ENCODE peak calls at places on chromosomes 4 and X, in five cellular contexts. One of them, this sample, is unnamed.

GRCh38 chr4:176587920-176588319 is 204.8 kb downstream of the VEGFC start:
- DNase-seq in aorta: no peak
- DNase-seq in A673: no peak
- DNase-seq in Caco-2: no peak
- DNase-seq in AG10803: peak
- DNase-seq in this sample: peak

GRCh38 chrX:14777484-14777883 is 95.4 kb downstream of the FANCB start:
- DNase-seq in A673: no peak
- DNase-seq in Caco-2: no peak
- DNase-seq in aorta: no peak
- DNase-seq in AG10803: peak
- DNase-seq in this sample: peak

GRCh38 chrX:12159799-12160198 is 21.5 kb downstream of the FRMPD4 start:
- DNase-seq in aorta: no peak
- DNase-seq in Caco-2: no peak
- DNase-seq in AG10803: no peak
- DNase-seq in A673: no peak
- DNase-seq in this sample: no peak

GRCh38 chr4:153401501-153401900 is 57.0 kb downstream of the MND1 start:
- DNase-seq in A673: no peak
- DNase-seq in Caco-2: no peak
- DNase-seq in AG10803: no peak
- DNase-seq in aorta: no peak
- DNase-seq in this sample: no peak

GRCh38 chr4:24174622-24175021 is 284.8 kb upstream of the PPARGC1A start:
- DNase-seq in Caco-2: no peak
- DNase-seq in A673: no peak
- DNase-seq in aorta: no peak
- DNase-seq in AG10803: no peak
- DNase-seq in this sample: no peak

GRCh38 chr4:58411904-58412303 is 1301.7 kb upstream of the IGFBP7 start:
- DNase-seq in AG10803: no peak
- DNase-seq in Caco-2: no peak
- DNase-seq in A673: no peak
- DNase-seq in aorta: no peak
- DNase-seq in this sample: no peak

GRCh38 chr4:8589831-8590545 is 2.6 kb upstream of the CPZ start:
- DNase-seq in A673: no peak
- DNase-seq in Caco-2: no peak
- DNase-seq in AG10803: peak
- DNase-seq in aorta: peak
- DNase-seq in this sample: peak

GRCh38 chrX:41600266-41600665 is 88.5 kb upstream of the GPR34 start:
- DNase-seq in AG10803: peak
- DNase-seq in aorta: no peak
- DNase-seq in A673: peak
- DNase-seq in Caco-2: no peak
- DNase-seq in this sample: peak

GRCh38 chr4:6889101-6889735 is 20.4 kb upstream of the TBC1D14 start:
- DNase-seq in AG10803: no peak
- DNase-seq in A673: no peak
- DNase-seq in aorta: no peak
- DNase-seq in Caco-2: no peak
- DNase-seq in this sample: no peak

GRCh38 chr4:6886886-6887285 is 22.7 kb upstream of the TBC1D14 start:
- DNase-seq in aorta: no peak
- DNase-seq in AG10803: no peak
- DNase-seq in Caco-2: no peak
- DNase-seq in A673: no peak
- DNase-seq in this sample: no peak

GRCh38 chr4:6888506-6889071 is 21.0 kb upstream of the TBC1D14 start:
- DNase-seq in AG10803: no peak
- DNase-seq in aorta: no peak
- DNase-seq in Caco-2: no peak
- DNase-seq in A673: no peak
- DNase-seq in this sample: no peak

GRCh38 chr4:6885953-6886557 is 23.6 kb upstream of the TBC1D14 start:
- DNase-seq in Caco-2: no peak
- DNase-seq in aorta: peak
- DNase-seq in A673: peak
- DNase-seq in AG10803: peak
- DNase-seq in this sample: peak

DNA sequence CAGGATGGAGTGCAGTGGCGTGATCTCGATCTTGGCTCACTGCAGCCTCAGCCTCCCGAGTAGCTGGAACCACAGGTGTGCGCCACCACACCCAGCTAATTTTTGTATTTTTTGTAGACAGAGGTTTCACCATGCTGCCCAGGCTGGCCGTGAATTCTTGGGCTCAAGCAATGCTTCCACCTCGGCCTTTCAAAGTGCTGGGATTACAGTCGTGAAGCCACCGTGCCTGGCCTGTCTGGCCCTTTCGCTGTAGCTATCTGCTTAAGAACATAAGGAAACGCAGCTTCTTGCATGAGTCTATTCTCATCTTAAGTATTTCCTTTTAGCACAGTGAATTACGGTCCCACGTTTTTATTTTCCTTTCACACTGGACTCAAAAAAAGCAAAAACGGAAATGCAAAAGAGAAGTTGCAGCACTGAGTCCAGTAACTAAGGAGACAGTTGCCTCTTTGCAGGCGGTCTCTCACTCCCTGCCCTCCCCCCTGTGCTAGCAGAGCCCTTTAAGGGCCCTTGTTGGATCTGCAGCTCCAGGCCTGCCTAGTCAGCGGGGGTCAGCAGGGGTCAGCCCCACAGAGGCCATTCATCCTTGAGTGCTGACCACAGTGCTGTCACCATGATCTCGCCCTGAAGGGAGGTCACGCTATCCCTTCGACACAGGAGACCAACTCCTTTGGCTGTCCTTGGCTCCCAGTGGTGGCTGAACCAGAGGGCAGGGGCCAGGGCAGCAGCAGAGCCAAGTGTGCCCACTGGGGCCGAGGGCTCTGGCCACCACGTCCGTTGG is 21.8 kb upstream of the TBC1D14 start:
- DNase-seq in Caco-2: no peak
- DNase-seq in AG10803: no peak
- DNase-seq in A673: no peak
- DNase-seq in aorta: no peak
- DNase-seq in this sample: no peak
- H3K4me3 ChIP-seq in Caco-2: no peak
- H3K4me3 ChIP-seq in AG10803: no peak
- H3K4me3 ChIP-seq in A673: no peak
- H3K4me3 ChIP-seq in aorta: no peak
- H3K4me3 ChIP-seq in this sample: no peak

GRCh38 chr4:113292371-113293042 is 243.1 kb downstream of the ANK2 start:
- DNase-seq in AG10803: peak
- DNase-seq in Caco-2: no peak
- DNase-seq in aorta: peak
- DNase-seq in A673: no peak
- DNase-seq in this sample: peak
- H3K4me3 ChIP-seq in AG10803: peak
- H3K4me3 ChIP-seq in Caco-2: no peak
- H3K4me3 ChIP-seq in aorta: no peak
- H3K4me3 ChIP-seq in A673: no peak
- H3K4me3 ChIP-seq in this sample: no peak

GRCh38 chrX:40167240-40168182 is 69.8 kb upstream of the BCOR start:
- DNase-seq in A673: no peak
- DNase-seq in AG10803: no peak
- DNase-seq in Caco-2: no peak
- DNase-seq in aorta: peak
- DNase-seq in this sample: no peak

GRCh38 chrX:40165861-40166260 is 68.1 kb upstream of the BCOR start:
- DNase-seq in Caco-2: no peak
- DNase-seq in aorta: no peak
- DNase-seq in A673: no peak
- DNase-seq in AG10803: no peak
- DNase-seq in this sample: no peak

GRCh38 chrX:40169193-40170086 is 71.7 kb upstream of the BCOR start:
- DNase-seq in A673: peak
- DNase-seq in aorta: peak
- DNase-seq in AG10803: peak
- DNase-seq in Caco-2: peak
- DNase-seq in this sample: peak

GRCh38 chrX:40166582-40166981 is 68.8 kb upstream of the BCOR start:
- DNase-seq in A673: peak
- DNase-seq in AG10803: peak
- DNase-seq in Caco-2: no peak
- DNase-seq in aorta: no peak
- DNase-seq in this sample: peak

GRCh38 chrX:40168183-40169015 is 70.6 kb upstream of the BCOR start:
- DNase-seq in AG10803: no peak
- DNase-seq in A673: no peak
- DNase-seq in Caco-2: no peak
- DNase-seq in aorta: peak
- DNase-seq in this sample: no peak
- H3K4me3 ChIP-seq in AG10803: peak
- H3K4me3 ChIP-seq in A673: no peak
- H3K4me3 ChIP-seq in Caco-2: no peak
- H3K4me3 ChIP-seq in aorta: no peak
- H3K4me3 ChIP-seq in this sample: no peak

GRCh38 chrX:69603566-69604194 is 12.2 kb upstream of the EDA start:
- DNase-seq in aorta: no peak
- DNase-seq in A673: no peak
- DNase-seq in Caco-2: no peak
- DNase-seq in AG10803: peak
- DNase-seq in this sample: no peak
- H3K4me3 ChIP-seq in aorta: no peak
- H3K4me3 ChIP-seq in A673: no peak
- H3K4me3 ChIP-seq in Caco-2: no peak
- H3K4me3 ChIP-seq in AG10803: no peak
- H3K4me3 ChIP-seq in this sample: no peak

GRCh38 chrX:153477039-153477438 is 6.7 kb upstream of the HAUS7 start:
- DNase-seq in Caco-2: no peak
- DNase-seq in AG10803: peak
- DNase-seq in aorta: peak
- DNase-seq in A673: peak
- DNase-seq in this sample: peak
- H3K4me3 ChIP-seq in Caco-2: no peak
- H3K4me3 ChIP-seq in AG10803: no peak
- H3K4me3 ChIP-seq in aorta: no peak
- H3K4me3 ChIP-seq in A673: no peak
- H3K4me3 ChIP-seq in this sample: no peak

GRCh38 chr4:186688150-186688943 is 35.3 kb downstream of the FAT1 start:
- DNase-seq in A673: peak
- DNase-seq in AG10803: no peak
- DNase-seq in Caco-2: no peak
- DNase-seq in aorta: no peak
- DNase-seq in this sample: no peak
- H3K4me3 ChIP-seq in A673: peak
- H3K4me3 ChIP-seq in AG10803: no peak
- H3K4me3 ChIP-seq in Caco-2: no peak
- H3K4me3 ChIP-seq in aorta: no peak
- H3K4me3 ChIP-seq in this sample: no peak

GRCh38 chr4:114926508-114926907 is 186.9 kb downstream of the NDST4 start:
- DNase-seq in AG10803: no peak
- DNase-seq in A673: no peak
- DNase-seq in aorta: no peak
- DNase-seq in Caco-2: no peak
- DNase-seq in this sample: no peak

GRCh38 chr4:114921790-114922581 is 191.4 kb downstream of the NDST4 start:
- DNase-seq in Caco-2: no peak
- DNase-seq in AG10803: no peak
- DNase-seq in aorta: no peak
- DNase-seq in A673: no peak
- DNase-seq in this sample: peak

GRCh38 chr4:114922582-114922912 is 190.9 kb downstream of the NDST4 start:
- DNase-seq in aorta: no peak
- DNase-seq in A673: no peak
- DNase-seq in Caco-2: no peak
- DNase-seq in AG10803: no peak
- DNase-seq in this sample: no peak

GRCh38 chr4:114921191-114921590 is 192.2 kb downstream of the NDST4 start:
- DNase-seq in Caco-2: no peak
- DNase-seq in aorta: no peak
- DNase-seq in AG10803: no peak
- DNase-seq in A673: no peak
- DNase-seq in this sample: no peak

DNA sequence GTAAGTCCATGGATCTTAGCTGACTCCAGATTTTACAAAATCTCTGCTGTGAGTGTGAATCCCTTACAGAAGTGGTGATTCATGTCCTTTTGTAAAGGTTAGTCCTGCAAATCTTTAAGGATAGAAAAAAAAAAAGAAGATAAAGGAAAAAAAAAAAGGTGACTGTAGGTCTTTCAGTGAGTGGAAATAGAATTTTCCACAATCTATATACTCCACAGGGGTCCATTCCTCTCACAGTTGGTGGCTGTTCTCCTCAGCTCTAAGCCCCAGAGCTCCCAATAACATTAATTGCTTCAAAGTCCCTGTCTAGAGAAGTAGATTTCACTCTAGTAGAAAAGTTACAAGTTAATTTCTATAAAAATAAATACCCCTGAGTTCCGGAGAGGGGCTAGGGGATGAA is 189.1 kb downstream of the NDST4 start:
- DNase-seq in A673: peak
- DNase-seq in Caco-2: no peak
- DNase-seq in AG10803: no peak
- DNase-seq in aorta: no peak
- DNase-seq in this sample: peak
- H3K4me3 ChIP-seq in A673: no peak
- H3K4me3 ChIP-seq in Caco-2: no peak
- H3K4me3 ChIP-seq in AG10803: no peak
- H3K4me3 ChIP-seq in aorta: no peak
- H3K4me3 ChIP-seq in this sample: no peak

DNA sequence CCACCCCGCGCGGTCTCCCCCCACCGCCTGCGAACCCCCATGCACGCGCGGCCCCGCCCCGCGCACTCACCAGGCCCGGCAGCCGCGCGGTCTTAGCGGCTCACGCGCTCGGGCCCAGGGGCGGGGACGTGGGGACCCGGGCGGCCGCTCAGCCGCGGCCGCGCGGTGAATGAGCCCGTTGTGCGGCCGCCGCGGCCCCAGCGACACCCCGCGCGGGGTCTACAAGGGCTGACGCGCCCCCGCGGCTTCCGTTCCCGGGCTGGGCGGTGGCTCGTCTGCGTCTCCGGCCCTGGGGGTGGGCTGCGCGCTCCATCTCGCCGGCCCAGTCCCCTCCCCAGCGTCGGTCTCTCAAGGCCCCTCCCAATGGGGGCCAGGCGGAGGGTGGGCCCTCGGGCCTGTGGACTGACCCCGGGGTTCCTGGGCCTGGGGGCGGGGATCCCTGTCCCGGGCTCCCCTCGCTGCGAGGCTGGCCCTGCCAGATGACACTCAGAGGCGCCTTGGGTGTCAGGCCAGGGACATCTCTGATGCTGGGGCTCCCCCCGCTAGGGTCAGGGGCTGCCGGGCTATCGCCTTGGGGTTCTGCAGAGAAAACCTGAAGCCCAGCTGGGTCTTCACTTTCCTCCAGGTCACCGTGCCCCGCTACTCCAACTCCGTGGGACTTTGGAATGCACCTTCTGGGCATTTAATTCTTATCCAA is 4.3 kb upstream of the SLC26A1 start:
- DNase-seq in aorta: no peak
- DNase-seq in AG10803: no peak
- DNase-seq in A673: no peak
- DNase-seq in Caco-2: no peak
- DNase-seq in this sample: no peak
- H3K4me3 ChIP-seq in aorta: peak
- H3K4me3 ChIP-seq in AG10803: no peak
- H3K4me3 ChIP-seq in A673: peak
- H3K4me3 ChIP-seq in Caco-2: peak
- H3K4me3 ChIP-seq in this sample: no peak